ENCODE peak calls at places on chromosomes 16 and 17, in seven cellular contexts. One of them, this sample, is unnamed.

GRCh38 chr16:84058664-84059063 is 16.1 kb upstream of the SLC38A8 start:
- DNase-seq in H9: no peak
- DNase-seq in neuronal stem cell: no peak
- DNase-seq in mesenchymal stem cell: no peak
- DNase-seq in mesendoderm: no peak
- DNase-seq in IMR-90: no peak
- DNase-seq in H1: no peak
- DNase-seq in this sample: no peak

GRCh38 chr17:4759776-4760236 is 11.9 kb upstream of the TM4SF5 start:
- DNase-seq in IMR-90: no peak
- DNase-seq in H1: no peak
- DNase-seq in mesendoderm: no peak
- DNase-seq in mesenchymal stem cell: no peak
- DNase-seq in neuronal stem cell: no peak
- DNase-seq in H9: no peak
- DNase-seq in this sample: no peak

GRCh38 chr16:78002915-78003538 is 19.3 kb upstream of the CLEC3A start:
- DNase-seq in mesendoderm: peak; percentile 97
- DNase-seq in H9: peak; percentile 96
- DNase-seq in neuronal stem cell: peak; percentile 79
- DNase-seq in IMR-90: peak; percentile 90
- DNase-seq in mesenchymal stem cell: peak; percentile 87
- DNase-seq in H1: peak; percentile 91
- DNase-seq in this sample: peak; percentile 93

GRCh38 chr17:67139784-67140665 is 95.7 kb downstream of the CACNG1 start:
- DNase-seq in H9: peak; percentile 54
- DNase-seq in IMR-90: peak; percentile 42
- DNase-seq in neuronal stem cell: no peak
- DNase-seq in H1: no peak
- DNase-seq in mesendoderm: peak; percentile 67
- DNase-seq in mesenchymal stem cell: peak; percentile 43
- DNase-seq in this sample: no peak

GRCh38 chr17:80637286-80637703 is 92.7 kb downstream of the RPTOR start:
- DNase-seq in mesenchymal stem cell: no peak
- DNase-seq in H9: no peak
- DNase-seq in H1: no peak
- DNase-seq in mesendoderm: no peak
- DNase-seq in IMR-90: no peak
- DNase-seq in neuronal stem cell: no peak
- DNase-seq in this sample: no peak

GRCh38 chr17:1112875-1113274 is 66.9 kb downstream of the ABR start:
- DNase-seq in H1: no peak
- DNase-seq in neuronal stem cell: no peak
- DNase-seq in mesendoderm: peak; percentile 77
- DNase-seq in H9: peak; percentile 66
- DNase-seq in IMR-90: no peak
- DNase-seq in mesenchymal stem cell: peak; percentile 9
- DNase-seq in this sample: no peak

GRCh38 chr17:16936536-16937310 is 35.2 kb downstream of the TNFRSF13B start:
- DNase-seq in IMR-90: no peak
- DNase-seq in mesenchymal stem cell: no peak
- DNase-seq in H1: no peak
- DNase-seq in neuronal stem cell: no peak
- DNase-seq in H9: no peak
- DNase-seq in mesendoderm: no peak
- DNase-seq in this sample: no peak

GRCh38 chr16:14309001-14309886 is 238.1 kb downstream of the MRTFB start:
- DNase-seq in H1: no peak
- DNase-seq in neuronal stem cell: no peak
- DNase-seq in mesenchymal stem cell: peak; percentile 57
- DNase-seq in mesendoderm: peak; percentile 91
- DNase-seq in H9: peak; percentile 82
- DNase-seq in IMR-90: peak; percentile 39
- DNase-seq in this sample: peak; percentile 97

GRCh38 chr16:61713787-61714186 is 322.5 kb downstream of the CDH8 start:
- DNase-seq in H1: no peak
- DNase-seq in neuronal stem cell: no peak
- DNase-seq in mesenchymal stem cell: no peak
- DNase-seq in IMR-90: no peak
- DNase-seq in mesendoderm: no peak
- DNase-seq in H9: no peak
- DNase-seq in this sample: no peak

GRCh38 chr16:8676160-8676547 is 1.7 kb downstream of the ABAT start:
- DNase-seq in mesendoderm: no peak
- DNase-seq in mesenchymal stem cell: no peak
- DNase-seq in IMR-90: no peak
- DNase-seq in neuronal stem cell: no peak
- DNase-seq in H1: no peak
- DNase-seq in H9: no peak
- DNase-seq in this sample: no peak

GRCh38 chr16:8678068-8678927 is 3.9 kb downstream of the ABAT start:
- DNase-seq in mesendoderm: no peak
- DNase-seq in mesenchymal stem cell: peak; percentile 3
- DNase-seq in H9: no peak
- DNase-seq in H1: no peak
- DNase-seq in IMR-90: peak; percentile 80
- DNase-seq in neuronal stem cell: no peak
- DNase-seq in this sample: peak; percentile 98

GRCh38 chr16:8676737-8677375 is 2.4 kb downstream of the ABAT start:
- DNase-seq in H9: no peak
- DNase-seq in H1: no peak
- DNase-seq in IMR-90: no peak
- DNase-seq in mesenchymal stem cell: no peak
- DNase-seq in neuronal stem cell: no peak
- DNase-seq in mesendoderm: no peak
- DNase-seq in this sample: no peak

GRCh38 chr16:8679156-8679555 is 4.7 kb downstream of the ABAT start:
- DNase-seq in mesenchymal stem cell: no peak
- DNase-seq in H9: no peak
- DNase-seq in neuronal stem cell: no peak
- DNase-seq in H1: no peak
- DNase-seq in mesendoderm: peak; percentile 63
- DNase-seq in IMR-90: no peak
- DNase-seq in this sample: peak; percentile 88

GRCh38 chr16:8677481-8677880 is 3.1 kb downstream of the ABAT start:
- DNase-seq in mesenchymal stem cell: no peak
- DNase-seq in neuronal stem cell: no peak
- DNase-seq in H9: no peak
- DNase-seq in mesendoderm: no peak
- DNase-seq in H1: no peak
- DNase-seq in IMR-90: no peak
- DNase-seq in this sample: peak; percentile 54
- H3K18ac ChIP-seq in mesenchymal stem cell: no peak overlapping the region
- H3K18ac ChIP-seq in neuronal stem cell: no peak overlapping the region
- H3K18ac ChIP-seq in H9: no peak overlapping the region
- H3K18ac ChIP-seq in mesendoderm: no peak overlapping the region
- H3K18ac ChIP-seq in H1: no peak overlapping the region
- H3K18ac ChIP-seq in IMR-90: no peak overlapping the region
- H3K18ac ChIP-seq in this sample: no peak overlapping the region

GRCh38 chr17:75785016-75785769 is 587 bp downstream of the UNK start:
- DNase-seq in neuronal stem cell: peak; percentile 86
- DNase-seq in mesendoderm: peak; percentile 97
- DNase-seq in H1: no peak
- DNase-seq in H9: no peak
- DNase-seq in IMR-90: peak; percentile 86
- DNase-seq in mesenchymal stem cell: peak; percentile 91
- DNase-seq in this sample: peak; percentile 89
- H3K18ac ChIP-seq in neuronal stem cell: peak overlapping the region; percentile 84
- H3K18ac ChIP-seq in mesendoderm: peak overlapping the region; percentile 22
- H3K18ac ChIP-seq in H1: peak overlapping the region; percentile 86
- H3K18ac ChIP-seq in H9: peak overlapping the region; percentile 96
- H3K18ac ChIP-seq in IMR-90: peak overlapping the region; percentile 96
- H3K18ac ChIP-seq in mesenchymal stem cell: peak overlapping the region; percentile 98
- H3K18ac ChIP-seq in this sample: peak overlapping the region; percentile 93

DNA sequence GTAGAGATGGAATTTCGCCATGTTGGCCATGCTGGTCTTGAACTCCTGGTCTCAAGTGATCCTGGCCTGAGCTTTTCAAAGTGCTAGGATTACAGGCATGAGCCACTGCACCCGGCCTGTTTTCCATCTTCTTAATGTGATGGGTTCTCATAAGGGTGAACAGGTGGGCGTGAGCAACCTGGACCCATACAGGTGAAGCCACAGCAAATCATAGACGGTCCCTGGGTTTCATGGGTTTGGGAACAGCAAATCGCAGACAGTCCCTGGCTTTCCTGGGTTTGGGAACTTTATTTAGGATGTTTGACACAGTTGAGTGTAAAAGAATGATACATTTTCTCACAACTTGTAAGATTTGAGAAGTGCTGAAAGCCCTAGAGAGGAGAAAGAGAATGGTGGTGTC is 12.9 kb upstream of the MEIOB start:
- DNase-seq in mesenchymal stem cell: no peak
- DNase-seq in neuronal stem cell: no peak
- DNase-seq in H1: no peak
- DNase-seq in mesendoderm: no peak
- DNase-seq in IMR-90: no peak
- DNase-seq in H9: no peak
- DNase-seq in this sample: peak; percentile 22
- H3K18ac ChIP-seq in mesenchymal stem cell: no peak overlapping the region
- H3K18ac ChIP-seq in neuronal stem cell: no peak overlapping the region
- H3K18ac ChIP-seq in H1: no peak overlapping the region
- H3K18ac ChIP-seq in mesendoderm: no peak overlapping the region
- H3K18ac ChIP-seq in IMR-90: no peak overlapping the region
- H3K18ac ChIP-seq in H9: no peak overlapping the region
- H3K18ac ChIP-seq in this sample: no peak overlapping the region

DNA sequence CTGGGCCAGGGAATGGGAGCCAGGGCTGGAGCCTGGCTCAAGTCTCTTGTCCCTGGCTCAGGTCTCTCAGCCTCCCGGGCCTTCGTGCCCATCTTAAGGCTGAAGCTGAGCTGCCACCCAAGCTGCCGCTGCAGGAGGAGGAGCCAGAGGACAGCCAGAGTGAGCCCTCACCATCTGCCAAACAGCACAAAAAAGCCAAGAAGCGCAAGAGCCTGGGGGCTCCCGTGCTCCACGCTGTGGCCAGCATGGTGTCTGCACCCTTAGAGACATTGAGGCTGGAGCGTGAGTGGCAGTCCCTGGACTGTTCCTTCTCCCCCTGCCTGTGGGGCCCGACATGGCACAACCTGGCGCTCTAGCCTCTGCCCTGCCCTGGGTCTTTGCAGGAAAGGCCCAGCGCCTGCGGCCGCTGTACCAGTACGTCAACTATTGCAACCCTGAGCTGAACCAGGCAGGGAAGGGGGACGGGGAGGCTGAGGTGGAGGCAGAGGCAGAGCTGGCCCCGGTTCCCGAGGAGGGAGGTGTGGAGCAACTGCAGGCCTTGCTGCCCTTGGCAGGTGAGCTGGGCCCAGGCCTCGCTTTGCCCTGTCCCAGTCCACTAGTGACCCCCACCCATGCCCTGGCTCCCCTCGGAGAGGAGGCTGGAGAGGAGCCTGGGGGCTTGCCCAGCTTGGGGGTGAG is 1.3 kb downstream of the C16orf86 start:
- DNase-seq in IMR-90: peak; percentile 89
- DNase-seq in H1: peak; percentile 81
- DNase-seq in neuronal stem cell: peak; percentile 72
- DNase-seq in mesenchymal stem cell: peak; percentile 96
- DNase-seq in mesendoderm: peak; percentile 95
- DNase-seq in H9: peak; percentile 93
- DNase-seq in this sample: peak; percentile 97
- H3K18ac ChIP-seq in IMR-90: no peak overlapping the region
- H3K18ac ChIP-seq in H1: no peak overlapping the region
- H3K18ac ChIP-seq in neuronal stem cell: peak overlapping the region; percentile 45
- H3K18ac ChIP-seq in mesenchymal stem cell: no peak overlapping the region
- H3K18ac ChIP-seq in mesendoderm: no peak overlapping the region
- H3K18ac ChIP-seq in H9: no peak overlapping the region
- H3K18ac ChIP-seq in this sample: no peak overlapping the region

GRCh38 chr16:10322723-10323527 is 62.9 kb upstream of the ATF7IP2 start:
- DNase-seq in IMR-90: no peak
- DNase-seq in neuronal stem cell: no peak
- DNase-seq in mesenchymal stem cell: no peak
- DNase-seq in H9: no peak
- DNase-seq in H1: no peak
- DNase-seq in mesendoderm: no peak
- DNase-seq in this sample: peak; percentile 48

GRCh38 chr16:10326647-10327046 is 59.2 kb upstream of the ATF7IP2 start:
- DNase-seq in H9: no peak
- DNase-seq in mesenchymal stem cell: no peak
- DNase-seq in H1: no peak
- DNase-seq in IMR-90: no peak
- DNase-seq in mesendoderm: no peak
- DNase-seq in neuronal stem cell: no peak
- DNase-seq in this sample: no peak

GRCh38 chr16:10324210-10324609 is 61.7 kb upstream of the ATF7IP2 start:
- DNase-seq in IMR-90: no peak
- DNase-seq in mesendoderm: no peak
- DNase-seq in mesenchymal stem cell: no peak
- DNase-seq in neuronal stem cell: no peak
- DNase-seq in H1: no peak
- DNase-seq in H9: no peak
- DNase-seq in this sample: peak; percentile 74

GRCh38 chr16:10323528-10323869 is 62.4 kb upstream of the ATF7IP2 start:
- DNase-seq in neuronal stem cell: no peak
- DNase-seq in mesendoderm: no peak
- DNase-seq in H1: no peak
- DNase-seq in H9: no peak
- DNase-seq in IMR-90: no peak
- DNase-seq in mesenchymal stem cell: no peak
- DNase-seq in this sample: no peak

GRCh38 chr16:10325783-10326543 is 59.9 kb upstream of the ATF7IP2 start:
- DNase-seq in neuronal stem cell: no peak
- DNase-seq in mesenchymal stem cell: no peak
- DNase-seq in IMR-90: no peak
- DNase-seq in H1: no peak
- DNase-seq in mesendoderm: no peak
- DNase-seq in H9: no peak
- DNase-seq in this sample: no peak
- H3K18ac ChIP-seq in neuronal stem cell: no peak overlapping the region
- H3K18ac ChIP-seq in mesenchymal stem cell: no peak overlapping the region
- H3K18ac ChIP-seq in IMR-90: no peak overlapping the region
- H3K18ac ChIP-seq in H1: no peak overlapping the region
- H3K18ac ChIP-seq in mesendoderm: no peak overlapping the region
- H3K18ac ChIP-seq in H9: no peak overlapping the region
- H3K18ac ChIP-seq in this sample: no peak overlapping the region

DNA sequence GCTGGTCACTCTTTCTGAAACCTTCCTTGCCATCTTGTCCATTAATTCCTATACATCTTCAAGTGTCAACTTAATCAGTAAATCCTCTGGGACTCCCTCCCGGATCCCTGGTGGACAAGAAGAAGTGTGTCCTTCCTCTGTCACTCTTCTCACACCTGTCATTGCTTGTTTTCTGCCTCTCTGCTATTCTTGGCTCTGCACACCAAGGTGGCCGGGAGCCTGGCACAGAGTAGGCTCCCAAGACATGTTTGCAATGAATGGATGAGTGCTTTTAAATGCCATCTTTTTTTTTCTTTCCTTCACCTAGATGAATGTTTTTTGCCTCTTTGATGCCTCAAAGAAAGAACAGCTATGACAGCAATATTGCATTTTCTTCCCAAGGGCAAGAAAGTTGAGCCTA is 58.0 kb upstream of the CLEC18A start:
- DNase-seq in IMR-90: no peak
- DNase-seq in mesendoderm: no peak
- DNase-seq in H9: no peak
- DNase-seq in neuronal stem cell: no peak
- DNase-seq in mesenchymal stem cell: no peak
- DNase-seq in H1: no peak
- DNase-seq in this sample: no peak
- H3K18ac ChIP-seq in IMR-90: no peak overlapping the region
- H3K18ac ChIP-seq in mesendoderm: no peak overlapping the region
- H3K18ac ChIP-seq in H9: no peak overlapping the region
- H3K18ac ChIP-seq in neuronal stem cell: no peak overlapping the region
- H3K18ac ChIP-seq in mesenchymal stem cell: no peak overlapping the region
- H3K18ac ChIP-seq in H1: no peak overlapping the region
- H3K18ac ChIP-seq in this sample: no peak overlapping the region

GRCh38 chr16:54000361-54000760 is 286.2 kb downstream of the IRX3 start:
- DNase-seq in IMR-90: no peak
- DNase-seq in mesenchymal stem cell: no peak
- DNase-seq in H1: no peak
- DNase-seq in H9: no peak
- DNase-seq in neuronal stem cell: no peak
- DNase-seq in mesendoderm: no peak
- DNase-seq in this sample: no peak
- H3K18ac ChIP-seq in IMR-90: no peak overlapping the region
- H3K18ac ChIP-seq in mesenchymal stem cell: no peak overlapping the region
- H3K18ac ChIP-seq in H1: no peak overlapping the region
- H3K18ac ChIP-seq in H9: no peak overlapping the region
- H3K18ac ChIP-seq in neuronal stem cell: no peak overlapping the region
- H3K18ac ChIP-seq in mesendoderm: no peak overlapping the region
- H3K18ac ChIP-seq in this sample: no peak overlapping the region